ENCODE peak calls at places on chromosomes 1 and 21, in ten cellular contexts. M is GM20000, X is neural crest cell, Q is transverse colon, B is brain microvascular endothelial cell, O is Panc1, D is LNCaP clone FGC, G is GM13977, V is type B pancreatic cell, Z is bronchial epithelial cell. W is an unnamed sample.

GRCh38 chr1:215200121-215200520 is 117.6 kb downstream of the KCNK2 start:
- DNase-seq in M (no peak), X (no peak), Q (no peak), B (no peak), O (no peak), D (no peak), G (no peak), V (no peak), Z (no peak), W (no peak)

GRCh38 chr21:37073417-37074194 is 552 bp downstream of the TTC3 start:
- DNase-seq in M (peak), X (no peak), Q (peak), B (peak), O (no peak), D (no peak), G (peak), V (no peak), Z (no peak), W (no peak)

GRCh38 chr1:230253150-230253549 is 173.0 kb downstream of the PGBD5 start:
- DNase-seq in M (no peak), X (no peak), Q (no peak), B (no peak), O (no peak), D (no peak), G (no peak), V (no peak), Z (no peak), W (no peak)

GRCh38 chr1:44831516-44831915 is 11.5 kb downstream of the PTCH2 start:
- DNase-seq in M (no peak), X (no peak), Q (no peak), B (no peak), O (no peak), D (no peak), G (no peak), V (no peak), Z (no peak), W (no peak)

GRCh38 chr1:248807067-248807737 is 18.5 kb downstream of the SH3BP5L start:
- DNase-seq in M (peak), X (peak), Q (peak), B (no peak), O (peak), D (peak), G (peak), V (no peak), Z (peak), W (no peak)

GRCh38 chr1:96688737-96689136 is 32.8 kb upstream of the PTBP2 start:
- DNase-seq in M (no peak), X (no peak), Q (no peak), B (no peak), O (no peak), D (no peak), G (no peak), V (no peak), Z (no peak), W (no peak)

GRCh38 chr1:201385299-201385891 is 7.9 kb upstream of the TNNT2 start:
- DNase-seq in M (peak), X (peak), Q (peak), B (peak), O (no peak), D (no peak), G (peak), V (no peak), Z (peak), W (peak)

GRCh38 chr1:202505356-202505755 is 156.9 kb downstream of the PPP1R12B start:
- DNase-seq in M (no peak), X (no peak), Q (no peak), B (peak), O (no peak), D (no peak), G (no peak), V (no peak), Z (peak), W (no peak)

GRCh38 chr21:39159342-39160063 is 23.7 kb downstream of the PSMG1 start:
- DNase-seq in M (no peak), X (no peak), Q (no peak), B (no peak), O (no peak), D (no peak), G (no peak), V (no peak), Z (no peak), W (peak)

GRCh38 chr1:232519186-232519585 is 110.7 kb downstream of the SIPA1L2 start:
- DNase-seq in M (no peak), X (no peak), Q (no peak), B (no peak), O (no peak), D (no peak), G (no peak), V (no peak), Z (no peak), W (no peak)

GRCh38 chr1:21909787-21910503 is 27.2 kb downstream of the HSPG2 start:
- DNase-seq in M (peak), X (peak), Q (no peak), B (peak), O (no peak), D (no peak), G (peak), V (no peak), Z (peak), W (no peak)

GRCh38 chr1:93615201-93616150 is 66.2 kb downstream of the BCAR3 start:
- DNase-seq in M (peak), X (no peak), Q (peak), B (peak), O (no peak), D (no peak), G (peak), V (no peak), Z (peak), W (no peak)

GRCh38 chr1:107820797-107821196 is 144.2 kb downstream of the VAV3 start:
- DNase-seq in M (no peak), X (no peak), Q (no peak), B (peak), O (no peak), D (no peak), G (no peak), V (no peak), Z (peak), W (no peak)

GRCh38 chr1:10866314-10867091 is 70.1 kb upstream of the CASZ1 start:
- DNase-seq in M (no peak), X (peak), Q (peak), B (peak), O (no peak), D (no peak), G (peak), V (no peak), Z (peak), W (no peak)

GRCh38 chr1:1014896-1015681 is 1.8 kb downstream of the ISG15 start:
- DNase-seq in M (peak), X (peak), Q (peak), B (no peak), O (no peak), D (no peak), G (no peak), V (no peak), Z (no peak), W (no peak)

GRCh38 chr1:220544901-220545303 is 17.0 kb downstream of the MARK1 start:
- DNase-seq in M (no peak), X (no peak), Q (no peak), B (no peak), O (no peak), D (no peak), G (no peak), V (no peak), Z (peak), W (no peak)

GRCh38 chr1:6909401-6909800 is 124.1 kb downstream of the CAMTA1 start:
- DNase-seq in M (no peak), X (no peak), Q (no peak), B (no peak), O (no peak), D (no peak), G (no peak), V (no peak), Z (no peak), W (no peak)

GRCh38 chr1:179083533-179083932 is 1.7 kb downstream of the TOR3A start:
- DNase-seq in M (peak), X (no peak), Q (peak), B (no peak), O (no peak), D (no peak), G (peak), V (no peak), Z (no peak), W (no peak)

GRCh38 chr1:8796812-8797211 is 20.6 kb downstream of the RERE start:
- DNase-seq in M (no peak), X (no peak), Q (no peak), B (no peak), O (no peak), D (no peak), G (no peak), V (no peak), Z (no peak), W (no peak)

GRCh38 chr1:109997204-109997866 is 12.8 kb downstream of the AHCYL1 start:
- DNase-seq in M (no peak), X (no peak), Q (no peak), B (no peak), O (no peak), D (no peak), G (no peak), V (no peak), Z (no peak), W (no peak)
- TF ChIP-seq CTCF in M (no peak), X (no peak), Q (no peak), B (no peak), O (no peak), D (no peak), G (no peak), V (no peak), Z (no peak), W (no peak)

GRCh38 chr1:102757363-102757762 is 351.0 kb downstream of the COL11A1 start:
- DNase-seq in M (no peak), X (no peak), Q (no peak), B (no peak), O (no peak), D (no peak), G (no peak), V (no peak), Z (no peak), W (no peak)

GRCh38 chr1:102758418-102758817 is 349.9 kb downstream of the COL11A1 start:
- DNase-seq in M (no peak), X (no peak), Q (no peak), B (no peak), O (no peak), D (no peak), G (no peak), V (no peak), Z (no peak), W (no peak)
- TF ChIP-seq CTCF in M (no peak), X (no peak), Q (no peak), B (no peak), O (no peak), D (no peak), G (no peak), V (no peak), Z (no peak), W (no peak)

GRCh38 chr1:115706774-115707425 is 61.6 kb downstream of the CASQ2 start:
- DNase-seq in M (peak), X (no peak), Q (no peak), B (peak), O (no peak), D (peak), G (peak), V (no peak), Z (peak), W (no peak)
- TF ChIP-seq CTCF in M (peak), X (peak), Q (peak), B (peak), O (peak), D (peak), G (peak), V (peak), Z (peak), W (peak)

DNA sequence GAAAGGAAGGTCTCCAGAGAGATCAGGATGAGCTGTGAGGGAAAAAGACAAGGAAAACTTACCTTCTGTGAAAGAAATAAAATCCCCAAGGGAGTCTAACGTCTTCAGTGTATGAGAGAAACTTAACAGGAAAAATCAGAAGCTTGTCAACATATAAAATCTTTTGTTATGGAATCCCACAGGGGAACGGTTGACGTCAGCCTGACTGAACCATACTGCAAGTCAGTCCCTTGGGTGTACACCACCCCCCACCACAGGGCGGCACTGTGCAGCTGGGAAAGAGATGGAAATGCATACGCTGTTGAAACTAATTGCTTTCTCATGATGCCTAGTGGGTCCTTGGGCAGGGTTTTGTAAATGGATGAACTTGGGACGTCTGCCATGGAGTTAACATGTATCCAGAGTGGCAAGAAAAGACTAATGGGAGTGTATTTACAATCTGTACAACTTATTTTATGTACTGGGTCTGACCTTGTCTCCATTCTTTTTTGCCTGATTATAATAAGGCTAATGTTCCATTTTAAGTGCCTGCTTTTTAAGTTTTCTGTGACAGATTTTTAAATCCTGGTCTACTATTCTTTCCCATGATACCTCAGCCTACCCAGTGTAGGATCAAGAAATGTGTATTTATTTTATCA is 22.7 kb downstream of the UTP25 start:
- DNase-seq in M (peak), X (peak), Q (peak), B (peak), O (no peak), D (peak), G (peak), V (no peak), Z (peak), W (peak)
- TF ChIP-seq CTCF in M (peak), X (peak), Q (peak), B (peak), O (peak), D (peak), G (peak), V (peak), Z (peak), W (peak)

GRCh38 chr21:29193907-29194306 is 63.5 kb downstream of the MAP3K7CL start:
- DNase-seq in M (no peak), X (no peak), Q (no peak), B (no peak), O (no peak), D (no peak), G (no peak), V (no peak), Z (no peak), W (no peak)

GRCh38 chr21:29194847-29195246 is 64.4 kb downstream of the MAP3K7CL start:
- DNase-seq in M (no peak), X (no peak), Q (no peak), B (peak), O (no peak), D (no peak), G (no peak), V (no peak), Z (no peak), W (no peak)

GRCh38 chr21:29196664-29197052 is 66.2 kb downstream of the MAP3K7CL start:
- DNase-seq in M (peak), X (no peak), Q (no peak), B (no peak), O (no peak), D (no peak), G (no peak), V (no peak), Z (no peak), W (no peak)

GRCh38 chr21:29194342-29194741 is 63.9 kb downstream of the MAP3K7CL start:
- DNase-seq in M (no peak), X (no peak), Q (no peak), B (no peak), O (no peak), D (no peak), G (no peak), V (no peak), Z (no peak), W (no peak)

GRCh38 chr21:29196021-29196663 is 65.7 kb downstream of the MAP3K7CL start:
- DNase-seq in M (peak), X (no peak), Q (peak), B (peak), O (peak), D (no peak), G (peak), V (no peak), Z (peak), W (no peak)
- TF ChIP-seq CTCF in M (peak), X (peak), Q (no peak), B (peak), O (peak), D (no peak), G (peak), V (peak), Z (peak), W (peak)

GRCh38 chr1:97778718-97779117 is 142.1 kb downstream of the DPYD start:
- DNase-seq in M (no peak), X (no peak), Q (no peak), B (no peak), O (no peak), D (no peak), G (no peak), V (no peak), Z (peak), W (no peak)
- TF ChIP-seq CTCF in M (no peak), X (no peak), Q (no peak), B (no peak), O (no peak), D (peak), G (no peak), V (no peak), Z (no peak), W (peak)

DNA sequence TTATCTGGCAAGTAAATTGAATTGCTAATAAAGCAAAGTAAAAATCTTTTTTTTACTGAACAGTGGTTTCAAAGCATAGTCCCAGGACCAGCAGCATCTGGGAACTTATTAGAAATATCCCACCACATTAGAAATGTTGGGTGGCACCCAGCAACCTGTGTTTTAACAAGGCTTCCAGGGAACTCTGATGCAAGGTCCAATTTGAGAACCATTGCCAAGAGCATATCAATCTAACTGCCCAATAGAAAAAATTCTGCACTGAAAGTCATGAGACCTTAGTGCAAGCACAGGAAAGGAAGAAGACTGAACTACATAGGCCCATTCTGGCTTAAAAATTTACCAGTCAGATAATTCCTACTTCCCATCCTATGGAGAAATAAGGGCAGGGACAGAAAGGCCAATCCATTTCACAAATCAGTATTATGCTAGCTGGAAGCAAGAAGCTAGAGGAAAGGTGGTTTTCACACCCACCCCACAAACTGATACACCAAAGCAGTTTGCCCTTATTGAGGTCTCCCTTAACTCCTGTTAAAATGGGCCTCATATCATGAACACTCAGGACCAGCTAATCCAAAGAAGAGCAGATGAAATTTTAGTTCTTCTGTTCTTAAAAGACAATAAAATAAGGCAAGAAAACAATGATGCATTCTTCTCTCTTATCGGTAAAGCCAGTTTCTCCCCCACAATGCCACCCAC is 17.5 kb upstream of the C1orf105 start:
- DNase-seq in M (no peak), X (no peak), Q (no peak), B (no peak), O (no peak), D (no peak), G (no peak), V (no peak), Z (no peak), W (no peak)
- TF ChIP-seq CTCF in M (no peak), X (no peak), Q (no peak), B (no peak), O (no peak), D (no peak), G (no peak), V (no peak), Z (no peak), W (no peak)

DNA sequence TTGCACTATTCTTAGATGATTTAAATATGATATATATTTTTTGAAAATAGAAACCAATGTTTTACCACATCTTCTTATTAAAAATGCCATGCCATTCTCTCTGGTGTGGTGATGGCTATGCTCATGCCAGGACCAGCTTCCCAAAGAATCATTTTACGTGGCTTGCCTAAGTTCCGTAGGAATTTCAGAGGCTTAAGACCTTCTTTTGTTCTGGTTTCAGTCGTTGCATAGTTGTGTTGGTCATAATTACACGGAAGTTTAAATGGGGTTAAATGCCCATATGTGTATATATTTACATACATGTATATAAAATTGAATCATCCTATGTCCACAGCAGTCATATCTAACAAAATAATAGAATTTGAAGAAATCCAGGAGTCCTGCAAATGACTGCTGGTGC is 78.7 kb upstream of the PLPPR5 start:
- DNase-seq in M (no peak), X (no peak), Q (no peak), B (no peak), O (no peak), D (no peak), G (no peak), V (no peak), Z (no peak), W (no peak)
- TF ChIP-seq CTCF in M (no peak), X (no peak), Q (no peak), B (no peak), O (no peak), D (no peak), G (no peak), V (no peak), Z (no peak), W (no peak)

DNA sequence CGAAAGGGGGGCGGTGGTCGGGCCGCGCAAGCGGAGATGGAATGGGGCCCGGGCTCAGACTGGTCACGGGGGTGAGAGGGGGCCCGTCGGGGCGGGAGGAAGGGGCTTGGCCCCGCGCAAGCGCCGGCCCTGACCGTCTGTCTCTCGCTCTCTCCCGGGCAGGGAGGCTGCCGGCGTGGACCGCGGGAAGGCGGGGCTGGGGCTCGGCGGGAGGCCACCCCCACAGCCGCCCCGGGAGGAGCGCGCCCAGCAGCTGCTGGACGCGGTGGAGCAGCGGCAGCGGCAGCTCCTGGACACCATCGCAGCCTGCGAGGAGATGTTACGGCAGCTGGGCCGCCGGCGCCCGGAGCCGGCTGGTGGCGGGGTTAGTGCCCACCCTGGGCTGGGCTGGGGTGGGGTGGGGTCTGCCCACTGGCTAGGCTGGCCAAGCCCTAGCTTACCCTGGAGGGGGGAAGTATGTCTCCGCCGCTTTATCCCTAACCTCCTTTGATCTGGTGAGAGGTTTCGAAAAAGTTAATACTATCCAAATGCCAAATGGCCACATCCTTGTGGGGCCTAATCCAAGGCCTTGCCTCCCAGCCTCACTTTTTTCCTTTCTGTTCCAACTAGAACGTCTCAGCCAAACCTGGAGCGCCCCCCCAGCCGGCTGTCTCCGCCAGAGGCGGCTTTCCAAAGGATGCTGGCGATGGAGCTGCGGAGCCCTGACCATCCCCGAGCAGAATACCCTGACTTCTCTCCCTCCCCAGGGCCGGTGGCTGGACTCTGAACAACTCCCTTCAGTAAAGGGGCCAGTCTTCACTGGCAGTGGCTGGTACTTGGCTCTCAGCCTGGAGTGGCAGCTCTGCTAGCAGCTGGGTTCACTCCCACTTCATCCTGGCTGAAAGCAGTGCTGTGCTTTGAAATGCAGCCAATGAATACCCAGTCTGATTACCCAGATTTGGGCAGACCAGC is 636 bp upstream of the YRDC start:
- DNase-seq in M (peak), X (peak), Q (peak), B (peak), O (no peak), D (no peak), G (peak), V (peak), Z (peak), W (peak)
- TF ChIP-seq CTCF in M (no peak), X (no peak), Q (no peak), B (no peak), O (no peak), D (no peak), G (no peak), V (no peak), Z (no peak), W (no peak)

GRCh38 chr1:16375521-16376359 is 8.7 kb downstream of the SZRD1 start:
- DNase-seq in M (no peak), X (no peak), Q (no peak), B (peak), O (no peak), D (no peak), G (no peak), V (no peak), Z (no peak), W (no peak)
- TF ChIP-seq CTCF in M (no peak), X (no peak), Q (no peak), B (no peak), O (no peak), D (no peak), G (no peak), V (no peak), Z (no peak), W (no peak)

W was measured in D721Med.